ENCODE peak calls at places on chromosome 6, in four cellular contexts. J, S, K and Z are unnamed samples.

GRCh38 chr6:104940238-104940880 is 16.5 kb upstream of the LIN28B start:
- DNase-seq in J (no peak), S (peak), K (no peak), Z (peak)

GRCh38 chr6:71473908-71474307 is 185.3 kb downstream of the OGFRL1 start:
- DNase-seq in J (no peak), S (no peak), K (no peak), Z (no peak)

GRCh38 chr6:8707956-8708772 is 272.8 kb upstream of the SLC35B3 start:
- DNase-seq in J (no peak), S (peak), K (no peak), Z (no peak)

GRCh38 chr6:143136647-143137046 is 76.0 kb downstream of the AIG1 start:
- DNase-seq in J (no peak), S (no peak), K (no peak), Z (no peak)

GRCh38 chr6:151630387-151630786 is 136.6 kb downstream of the CCDC170 start:
- DNase-seq in J (no peak), S (no peak), K (no peak), Z (no peak)

GRCh38 chr6:113137411-113137810 is 719.7 kb upstream of the MARCKS start:
- DNase-seq in J (no peak), S (no peak), K (no peak), Z (peak)

GRCh38 chr6:112289039-112289566 is 34.7 kb upstream of the LAMA4 start:
- DNase-seq in J (no peak), S (no peak), K (no peak), Z (no peak)

GRCh38 chr6:157551041-157551832 is 170.2 kb downstream of the ZDHHC14 start:
- DNase-seq in J (no peak), S (no peak), K (no peak), Z (no peak)

GRCh38 chr6:31414771-31415270 is 11.4 kb downstream of the MICA start:
- DNase-seq in J (no peak), S (no peak), K (no peak), Z (no peak)

GRCh38 chr6:129662406-129662766 is 47.6 kb downstream of the ARHGAP18 start:
- DNase-seq in J (peak), S (no peak), K (no peak), Z (no peak)

GRCh38 chr6:53734473-53735299 is 60.1 kb upstream of the LRRC1 start:
- DNase-seq in J (peak), S (peak), K (no peak), Z (peak)

GRCh38 chr6:40599580-40599979 is 12.4 kb upstream of the LRFN2 start:
- DNase-seq in J (no peak), S (no peak), K (no peak), Z (no peak)

GRCh38 chr6:118565317-118565960 is 17.3 kb downstream of the PLN start:
- DNase-seq in J (peak), S (peak), K (peak), Z (no peak)

GRCh38 chr6:27940766-27941165 is 16.3 kb upstream of the OR2B6 start:
- DNase-seq in J (no peak), S (no peak), K (peak), Z (no peak)

GRCh38 chr6:44161997-44162338 is 3.3 kb downstream of the CAPN11 start:
- DNase-seq in J (no peak), S (no peak), K (peak), Z (no peak)

GRCh38 chr6:131173680-131174079 is 38.4 kb downstream of the AKAP7 start:
- DNase-seq in J (no peak), S (peak), K (no peak), Z (no peak)

GRCh38 chr6:4446982-4447381 is 311.6 kb upstream of the ECI2 start:
- DNase-seq in J (no peak), S (no peak), K (no peak), Z (no peak)

GRCh38 chr6:124956018-124956417 is 6.2 kb upstream of the RNF217 start:
- DNase-seq in J (no peak), S (no peak), K (no peak), Z (no peak)

GRCh38 chr6:27111743-27112142 is 135.8 kb upstream of the PRSS16 start:
- DNase-seq in J (no peak), S (no peak), K (no peak), Z (no peak)

GRCh38 chr6:43361269-43361668 is 8.2 kb downstream of the ZNF318 start:
- DNase-seq in J (no peak), S (no peak), K (no peak), Z (no peak)

GRCh38 chr6:112881027-112881426 is 533.9 kb downstream of the RFPL4B start:
- DNase-seq in J (no peak), S (no peak), K (peak), Z (no peak)

GRCh38 chr6:21756487-21756886 is 162.9 kb downstream of the SOX4 start:
- DNase-seq in J (no peak), S (no peak), K (no peak), Z (no peak)

GRCh38 chr6:158630944-158631616 is 13.5 kb downstream of the DYNLT1 start:
- DNase-seq in J (no peak), S (no peak), K (no peak), Z (no peak)

GRCh38 chr6:17988422-17988944 is 1.0 kb upstream of the KIF13A start:
- DNase-seq in J (no peak), S (peak), K (no peak), Z (no peak)

GRCh38 chr6:146028250-146028789 is 542 bp upstream of the GRM1 start:
- DNase-seq in J (no peak), S (peak), K (peak), Z (peak)

GRCh38 chr6:33858804-33859203 is 55.0 kb upstream of the MLN start:
- DNase-seq in J (no peak), S (no peak), K (no peak), Z (no peak)

GRCh38 chr6:33860706-33861474 is 57.1 kb upstream of the MLN start:
- DNase-seq in J (no peak), S (no peak), K (no peak), Z (no peak)

GRCh38 chr6:33858053-33858475 is 54.3 kb upstream of the MLN start:
- DNase-seq in J (no peak), S (no peak), K (no peak), Z (no peak)

GRCh38 chr6:33861722-33862121 is 57.9 kb upstream of the MLN start:
- DNase-seq in J (no peak), S (no peak), K (no peak), Z (no peak)

GRCh38 chr6:33860006-33860405 is 56.2 kb upstream of the MLN start:
- DNase-seq in J (no peak), S (no peak), K (no peak), Z (no peak)
- TF ChIP-seq CBFB in J (no peak), S (no peak), K (no peak), Z (no peak)

GRCh38 chr6:167341038-167341613 is 16.2 kb downstream of the TTLL2 start:
- DNase-seq in J (no peak), S (no peak), K (no peak), Z (no peak)
- TF ChIP-seq CREM in J (no peak), S (no peak), K (no peak), Z (no peak)

DNA sequence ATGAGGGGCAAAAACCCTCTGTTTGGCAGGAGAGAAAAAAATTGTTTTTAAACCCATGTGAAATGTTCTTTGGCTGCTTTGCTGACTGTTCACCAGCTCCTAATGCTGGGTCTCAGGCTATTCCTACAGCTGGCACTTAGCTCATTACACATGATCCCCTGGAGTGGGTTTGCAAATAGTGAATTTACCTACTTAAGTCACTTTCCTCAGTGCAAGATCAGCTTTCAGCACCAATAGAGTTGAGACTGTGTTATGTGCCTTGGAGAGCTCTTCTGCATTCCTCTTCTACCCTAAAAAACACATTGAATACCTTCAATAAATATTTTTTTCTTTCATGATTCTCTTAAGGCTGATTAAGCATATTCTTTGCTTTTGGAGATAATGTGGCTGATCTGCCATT is 58.4 kb upstream of the PRDM1 start:
- DNase-seq in J (no peak), S (no peak), K (no peak), Z (no peak)
- TF ChIP-seq CBFB in J (no peak), S (no peak), K (no peak), Z (no peak)

DNA sequence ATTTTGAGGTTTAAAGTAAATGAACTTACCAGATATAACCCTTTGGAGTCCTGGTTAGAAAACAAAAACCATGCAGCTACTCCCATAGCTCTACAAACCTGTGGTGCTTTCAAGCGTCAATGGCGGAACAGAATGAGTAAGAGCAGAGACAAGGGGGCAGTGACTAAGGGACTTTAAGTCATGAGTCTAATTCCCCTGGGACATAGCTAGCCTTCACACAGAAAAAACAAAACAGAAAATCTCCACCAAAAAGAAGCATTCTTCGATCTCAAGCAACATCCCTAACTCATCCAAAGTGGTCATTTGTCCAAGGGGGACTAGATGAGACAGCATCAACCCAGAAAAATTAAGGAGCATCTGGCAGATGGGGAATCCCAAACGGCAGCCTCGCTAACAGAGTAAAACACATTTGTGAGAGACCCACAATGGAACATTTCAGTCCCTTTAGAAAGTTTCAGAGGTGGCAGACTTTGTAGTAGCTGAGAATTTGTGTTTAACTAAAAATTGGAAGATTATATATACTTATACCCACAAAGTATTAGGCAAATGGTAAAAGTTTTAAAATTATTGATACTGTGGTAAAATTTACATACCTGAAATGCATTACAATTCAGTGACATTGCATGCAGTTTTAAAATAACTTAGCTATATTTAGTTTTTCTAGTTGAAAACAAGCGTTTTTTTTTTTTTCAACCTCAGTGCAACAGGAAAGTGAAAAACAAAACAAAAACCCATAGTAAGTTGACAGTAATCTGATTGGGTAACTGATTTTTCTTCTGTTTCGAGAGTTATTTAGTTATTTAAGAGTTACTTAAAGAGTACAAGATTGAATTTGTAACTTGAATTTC is 67.5 kb downstream of the KCNQ5 start:
- DNase-seq in J (peak), S (no peak), K (no peak), Z (no peak)
- TF ChIP-seq CREM in J (peak), S (no peak), K (no peak), Z (no peak)

DNA sequence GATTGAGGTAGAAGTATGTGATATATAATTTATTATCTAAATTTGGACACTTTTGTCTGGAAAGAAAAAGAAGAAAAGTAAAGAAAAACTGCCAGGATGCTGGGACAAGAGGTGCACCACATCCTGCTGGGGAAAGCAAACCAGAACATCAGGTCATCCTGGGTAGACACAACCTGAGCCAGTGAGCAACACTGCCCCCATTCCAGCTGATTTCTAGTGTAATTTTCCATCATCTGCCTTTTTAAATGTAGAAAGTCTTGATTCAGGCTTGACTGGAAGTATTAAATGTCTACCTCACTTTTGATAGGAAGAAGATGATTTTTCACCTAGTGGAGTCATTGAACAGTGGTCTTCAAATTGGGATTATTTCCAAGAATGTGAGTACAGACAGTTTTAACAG is 1164.5 kb upstream of the CITED2 start:
- DNase-seq in J (no peak), S (no peak), K (no peak), Z (no peak)
- TF ChIP-seq CBFB in J (no peak), S (no peak), K (no peak), Z (no peak)